ENCODE peak calls at places on chromosome 11, in five cellular contexts. J, U, M, G and Z are unnamed samples.

GRCh38 chr11:85815186-85815911 is 4.4 kb upstream of the SYTL2 start:
- DNase-seq in J (no peak), U (no peak), M (no peak), G (no peak), Z (no peak)

GRCh38 chr11:35173011-35173511 is 34.1 kb downstream of the CD44 start:
- DNase-seq in J (no peak), U (no peak), M (no peak), G (peak), Z (no peak)

GRCh38 chr11:115159122-115159665 is 345.0 kb downstream of the CADM1 start:
- DNase-seq in J (no peak), U (no peak), M (no peak), G (no peak), Z (no peak)

GRCh38 chr11:110376711-110377324 is 52.9 kb upstream of the FDX1 start:
- DNase-seq in J (peak), U (peak), M (peak), G (peak), Z (peak)

GRCh38 chr11:62687508-62688396 is 1.6 kb downstream of the LRRN4CL start:
- DNase-seq in J (peak), U (no peak), M (no peak), G (no peak), Z (no peak)

GRCh38 chr11:18321622-18321990 is 334 bp downstream of the HPS5 start:
- DNase-seq in J (peak), U (no peak), M (no peak), G (no peak), Z (no peak)

GRCh38 chr11:60866911-60867870 is at the start of gene ZP1:
- DNase-seq in J (no peak), U (no peak), M (no peak), G (no peak), Z (peak)

GRCh38 chr11:9103542-9104276 is 12.3 kb upstream of the SCUBE2 start:
- DNase-seq in J (no peak), U (no peak), M (no peak), G (no peak), Z (peak)

GRCh38 chr11:33801821-33802413 is 27.6 kb upstream of the FBXO3 start:
- DNase-seq in J (peak), U (peak), M (no peak), G (peak), Z (no peak)

GRCh38 chr11:43947003-43947500 is 4.6 kb downstream of the C11orf96 start:
- DNase-seq in J (no peak), U (peak), M (peak), G (no peak), Z (no peak)

GRCh38 chr11:8218840-8219239 is 44.8 kb downstream of the LMO1 start:
- DNase-seq in J (no peak), U (no peak), M (no peak), G (no peak), Z (no peak)

GRCh38 chr11:20154381-20154780 is 5.9 kb downstream of the DBX1 start:
- DNase-seq in J (no peak), U (no peak), M (no peak), G (no peak), Z (no peak)

DNA sequence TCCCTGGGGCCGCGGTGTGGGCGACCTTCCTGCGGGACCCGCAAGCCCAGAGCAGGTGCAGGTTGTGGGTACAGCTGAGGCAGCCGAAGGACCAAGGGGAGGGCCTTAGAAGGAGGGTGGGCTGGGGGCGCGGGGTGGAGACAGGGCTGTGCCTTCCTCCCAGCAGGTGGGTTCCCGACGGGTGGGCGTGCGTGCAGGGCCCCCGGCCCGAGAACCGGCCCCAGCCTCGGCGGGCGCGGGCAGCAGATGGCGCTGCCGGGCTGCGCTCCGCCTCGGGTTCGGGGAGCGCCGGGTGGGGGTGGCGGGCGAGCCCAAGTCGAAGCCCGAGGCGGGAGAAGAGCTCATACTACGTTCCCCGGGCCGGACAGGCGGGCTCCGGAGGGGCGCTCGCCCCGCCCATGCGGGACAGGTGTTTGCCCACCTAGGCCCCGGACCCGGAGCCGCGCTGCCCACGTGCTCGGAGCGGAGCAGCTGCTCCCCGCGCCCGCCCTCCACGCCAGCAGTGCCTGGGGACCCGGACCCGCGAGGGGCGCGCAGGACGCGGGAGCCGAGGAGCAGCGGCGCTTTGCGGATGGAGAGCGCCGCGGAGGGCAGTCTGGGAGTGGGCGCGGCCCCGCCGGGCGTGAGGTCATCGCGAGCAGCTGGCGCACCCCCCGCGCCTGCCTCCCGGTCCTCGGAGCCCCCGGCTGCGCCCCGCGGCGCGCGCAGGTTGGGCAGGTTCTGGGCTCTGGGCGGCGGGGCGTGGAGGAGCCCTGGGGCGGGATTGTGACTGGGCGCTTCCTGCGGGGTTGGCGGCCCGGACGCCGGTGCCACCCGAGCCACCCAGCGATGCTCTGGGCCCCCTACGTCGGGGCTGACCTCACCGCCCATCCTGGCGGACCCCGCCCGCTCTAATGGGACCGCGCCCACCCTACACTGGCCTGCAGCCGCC is 25.3 kb downstream of the DUSP8 start:
- DNase-seq in J (peak), U (no peak), M (peak), G (no peak), Z (peak)
- TF ChIP-seq JUND in J (no peak), U (no peak), M (peak), G (no peak), Z (no peak)

GRCh38 chr11:10122337-10123197 is 171.5 kb downstream of the SBF2 start:
- DNase-seq in J (no peak), U (peak), M (no peak), G (no peak), Z (peak)
- TF ChIP-seq JUND in J (peak), U (peak), M (no peak), G (no peak), Z (no peak)

GRCh38 chr11:105718641-105719040 is 108.8 kb downstream of the GRIA4 start:
- DNase-seq in J (no peak), U (no peak), M (no peak), G (no peak), Z (no peak)

GRCh38 chr11:105713696-105714095 is 103.8 kb downstream of the GRIA4 start:
- DNase-seq in J (no peak), U (no peak), M (no peak), G (no peak), Z (no peak)

DNA sequence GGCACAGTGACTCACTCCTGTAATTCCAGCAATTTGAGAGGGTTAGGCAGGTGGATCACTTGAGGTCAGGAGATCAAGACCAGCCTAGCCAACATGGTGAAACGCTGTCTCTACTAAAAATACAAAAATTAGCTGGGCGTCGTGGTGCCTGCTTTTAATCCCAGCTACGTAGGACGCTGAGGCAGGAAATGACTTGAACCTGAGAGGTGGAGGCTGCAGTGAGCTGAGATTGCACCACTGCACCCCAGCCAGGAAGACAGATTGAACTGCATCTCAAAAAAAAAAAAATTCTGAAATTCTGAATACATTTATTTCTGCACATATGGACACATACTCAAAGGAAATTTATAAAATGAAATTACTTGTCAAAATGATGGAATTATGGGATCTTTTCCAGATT is 103.2 kb downstream of the GRIA4 start:
- DNase-seq in J (no peak), U (no peak), M (no peak), G (no peak), Z (no peak)
- TF ChIP-seq JUND in J (no peak), U (no peak), M (no peak), G (no peak), Z (no peak)

GRCh38 chr11:27535103-27535502 is 28.5 kb upstream of the LIN7C start:
- DNase-seq in J (no peak), U (no peak), M (no peak), G (no peak), Z (no peak)

GRCh38 chr11:27528711-27529110 is 22.1 kb upstream of the LIN7C start:
- DNase-seq in J (no peak), U (no peak), M (no peak), G (no peak), Z (no peak)

DNA sequence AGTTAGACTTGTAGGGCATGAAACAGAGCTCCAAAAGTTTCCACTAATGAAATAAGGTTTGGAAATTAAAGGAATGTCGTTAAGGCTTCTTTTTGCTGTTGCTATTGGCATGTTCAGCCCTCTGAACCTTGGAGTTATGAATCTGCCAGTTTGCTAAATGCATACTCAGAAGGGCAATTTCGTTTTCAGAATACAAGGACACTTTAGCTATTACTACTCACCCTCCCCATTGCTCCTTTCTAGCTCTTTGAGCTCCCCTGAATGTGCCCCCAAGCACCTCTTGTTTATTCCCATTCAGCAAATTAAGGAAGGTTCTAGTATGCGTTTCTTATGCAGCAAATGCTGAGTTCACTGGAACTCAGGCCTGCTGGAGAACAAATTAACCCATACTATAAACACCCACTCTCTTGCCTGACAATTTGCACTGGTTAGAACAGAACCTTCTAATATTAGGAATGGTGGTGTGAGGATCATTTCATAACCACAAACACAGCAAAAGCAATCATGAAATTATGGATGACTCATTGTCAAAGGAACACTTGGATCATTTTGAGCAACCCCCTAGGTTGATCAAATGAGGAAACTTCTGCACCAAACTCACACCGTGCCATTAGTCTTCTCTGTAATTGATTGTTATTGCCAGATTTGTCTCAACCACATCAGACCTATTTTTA is 26.2 kb upstream of the LIN7C start:
- DNase-seq in J (no peak), U (no peak), M (no peak), G (no peak), Z (no peak)
- TF ChIP-seq JUND in J (no peak), U (no peak), M (no peak), G (no peak), Z (no peak)

GRCh38 chr11:113201055-113201818 is 113.1 kb upstream of the TTC12 start:
- DNase-seq in J (peak), U (no peak), M (no peak), G (no peak), Z (no peak)

GRCh38 chr11:113203332-113203731 is 111.1 kb upstream of the TTC12 start:
- DNase-seq in J (peak), U (no peak), M (no peak), G (no peak), Z (no peak)

GRCh38 chr11:113204280-113204679 is 110.1 kb upstream of the TTC12 start:
- DNase-seq in J (no peak), U (no peak), M (no peak), G (no peak), Z (no peak)

GRCh38 chr11:113198907-113199660 is 115.3 kb upstream of the TTC12 start:
- DNase-seq in J (no peak), U (no peak), M (no peak), G (no peak), Z (no peak)

GRCh38 chr11:113202431-113202830 is 112.0 kb upstream of the TTC12 start:
- DNase-seq in J (no peak), U (no peak), M (no peak), G (no peak), Z (peak)
- TF ChIP-seq JUND in J (no peak), U (no peak), M (no peak), G (no peak), Z (no peak)

DNA sequence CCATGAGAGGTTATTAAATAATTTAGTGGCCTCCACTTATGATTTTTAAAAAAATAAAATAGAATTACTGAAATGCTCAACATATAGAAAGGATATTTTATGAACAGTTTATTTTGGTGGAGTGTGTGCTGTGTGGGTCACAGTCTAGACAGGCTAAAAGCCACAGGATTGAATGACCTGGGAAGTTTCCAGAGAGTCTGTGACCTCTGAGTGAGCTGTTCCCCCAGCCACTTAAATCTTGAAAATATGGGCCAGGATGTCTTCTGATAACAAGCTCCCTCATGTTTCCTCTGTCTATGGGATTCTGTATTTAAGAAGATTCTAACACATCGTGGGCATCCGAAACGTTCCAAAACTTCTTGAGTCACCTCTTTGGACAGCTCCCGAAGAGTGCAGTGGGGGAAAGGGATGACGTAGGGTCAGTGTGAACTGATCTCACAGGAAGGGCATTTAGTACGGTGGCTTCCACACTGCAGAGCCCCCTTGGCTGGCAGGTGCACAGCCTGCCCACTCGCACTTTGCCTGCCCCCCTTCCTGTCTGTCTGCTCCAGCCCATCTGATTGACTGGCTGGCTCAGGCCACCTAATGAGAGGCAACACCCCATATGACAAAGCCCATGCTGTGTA is 97.3 kb downstream of the NTM start:
- DNase-seq in J (no peak), U (no peak), M (no peak), G (no peak), Z (no peak)
- TF ChIP-seq JUND in J (no peak), U (no peak), M (no peak), G (no peak), Z (no peak)

DNA sequence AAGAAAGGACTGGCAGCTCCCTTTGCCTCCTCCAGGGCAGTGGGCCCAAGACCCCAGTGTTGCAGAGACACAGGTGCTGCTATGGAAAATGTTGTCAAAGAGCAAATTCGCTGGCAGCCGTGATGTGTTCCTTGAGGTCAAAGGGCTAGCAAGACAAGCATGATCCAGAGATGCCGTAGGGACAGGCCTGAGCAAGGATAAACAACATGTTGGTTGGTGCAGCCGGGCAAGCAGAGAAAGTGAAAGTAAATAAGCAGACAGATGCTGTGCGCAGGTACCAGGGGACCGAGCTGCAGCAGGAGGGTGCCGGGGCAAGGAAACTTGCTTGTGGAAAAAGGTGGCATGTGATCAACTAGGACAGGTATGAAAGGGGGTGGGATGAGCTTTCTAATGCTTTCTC is 125.5 kb upstream of the NECTIN1 start:
- DNase-seq in J (no peak), U (no peak), M (no peak), G (no peak), Z (peak)
- TF ChIP-seq JUND in J (no peak), U (no peak), M (no peak), G (no peak), Z (no peak)